ENCODE peak calls at places on chromosome 13, in nine cellular contexts. T, O, B, X, Z, P, C, E and Q are unnamed samples.

GRCh38 chr13:71417205-71417604 is 449.8 kb downstream of the DACH1 start:
- DNase-seq in T (no peak), O (no peak), B (no peak), X (no peak), Z (no peak), P (no peak), C (no peak), E (peak), Q (no peak)

GRCh38 chr13:37811441-37811840 is 58.1 kb downstream of the TRPC4 start:
- DNase-seq in T (no peak), O (no peak), B (no peak), X (no peak), Z (no peak), P (no peak), C (no peak), E (no peak), Q (no peak)

GRCh38 chr13:66139250-66139649 is 1090.9 kb downstream of the PCDH9 start:
- DNase-seq in T (no peak), O (no peak), B (no peak), X (no peak), Z (no peak), P (no peak), C (no peak), E (no peak), Q (no peak)

GRCh38 chr13:32033744-32034143 is 2.2 kb downstream of the FRY start:
- DNase-seq in T (no peak), O (no peak), B (no peak), X (no peak), Z (no peak), P (no peak), C (no peak), E (no peak), Q (no peak)

GRCh38 chr13:106246237-106246636 is 289.2 kb downstream of the EFNB2 start:
- DNase-seq in T (no peak), O (no peak), B (no peak), X (no peak), Z (no peak), P (no peak), C (no peak), E (no peak), Q (no peak)

GRCh38 chr13:50589651-50590054 is 253.8 kb downstream of the DLEU7 start:
- DNase-seq in T (no peak), O (peak), B (peak), X (no peak), Z (no peak), P (no peak), C (peak), E (peak), Q (no peak)

GRCh38 chr13:37136187-37136586 is 30.7 kb upstream of the CSNK1A1L start:
- DNase-seq in T (no peak), O (no peak), B (no peak), X (no peak), Z (no peak), P (no peak), C (no peak), E (no peak), Q (no peak)

GRCh38 chr13:79593611-79594275 is 112.8 kb downstream of the NDFIP2 start:
- DNase-seq in T (no peak), O (peak), B (no peak), X (no peak), Z (no peak), P (no peak), C (no peak), E (peak), Q (no peak)

GRCh38 chr13:99354371-99354951 is 47.3 kb upstream of the GPR183 start:
- DNase-seq in T (no peak), O (no peak), B (no peak), X (no peak), Z (no peak), P (no peak), C (no peak), E (no peak), Q (no peak)

GRCh38 chr13:38702609-38703008 is 15.7 kb downstream of the FREM2 start:
- DNase-seq in T (no peak), O (no peak), B (no peak), X (no peak), Z (no peak), P (no peak), C (no peak), E (no peak), Q (no peak)

GRCh38 chr13:88246239-88246638 is 575.1 kb downstream of the SLITRK5 start:
- DNase-seq in T (no peak), O (no peak), B (no peak), X (no peak), Z (no peak), P (no peak), C (no peak), E (no peak), Q (no peak)

GRCh38 chr13:43924549-43925245 is 45.0 kb downstream of the LACC1 start:
- DNase-seq in T (no peak), O (no peak), B (no peak), X (no peak), Z (no peak), P (no peak), C (no peak), E (no peak), Q (no peak)

GRCh38 chr13:110290153-110290552 is 16.8 kb downstream of the COL4A1 start:
- DNase-seq in T (no peak), O (no peak), B (no peak), X (no peak), Z (no peak), P (no peak), C (no peak), E (no peak), Q (no peak)

GRCh38 chr13:105202384-105202783 is 1333.1 kb downstream of the EFNB2 start:
- DNase-seq in T (no peak), O (no peak), B (no peak), X (no peak), Z (no peak), P (no peak), C (no peak), E (peak), Q (no peak)

GRCh38 chr13:100721885-100722512 is 47.4 kb upstream of the TMTC4 start:
- DNase-seq in T (no peak), O (peak), B (peak), X (peak), Z (no peak), P (peak), C (no peak), E (peak), Q (peak)

GRCh38 chr13:114248011-114248410 is 13.3 kb downstream of the CDC16 start:
- DNase-seq in T (no peak), O (peak), B (no peak), X (no peak), Z (no peak), P (no peak), C (no peak), E (peak), Q (no peak)